ENCODE peak calls at places on chromosomes 6 and 20, in four cellular contexts. I, V, Q and D are unnamed samples.

GRCh38 chr6:80541886-80542285 is 435.4 kb downstream of the BCKDHB start:
- DNase-seq in I (no peak), V (no peak), Q (no peak), D (no peak)

GRCh38 chr6:54426995-54427394 is 118.8 kb downstream of the TINAG start:
- DNase-seq in I (no peak), V (no peak), Q (no peak), D (no peak)

GRCh38 chr20:16178671-16179070 is 394.6 kb downstream of the KIF16B start:
- DNase-seq in I (no peak), V (no peak), Q (no peak), D (no peak)

GRCh38 chr6:94570576-94570975 is 1006.8 kb upstream of the MANEA start:
- DNase-seq in I (no peak), V (no peak), Q (no peak), D (no peak)

GRCh38 chr20:9062066-9062465 is 6.8 kb upstream of the PLCB4 start:
- DNase-seq in I (no peak), V (no peak), Q (no peak), D (no peak)

GRCh38 chr20:35592339-35592960 is 23.2 kb upstream of the SPAG4 start:
- DNase-seq in I (no peak), V (no peak), Q (no peak), D (no peak)

GRCh38 chr20:1934162-1934561 is 39.0 kb downstream of the SIRPA start:
- DNase-seq in I (no peak), V (peak), Q (no peak), D (no peak)

GRCh38 chr6:127481081-127481480 is 21.9 kb upstream of the KIAA0408 start:
- DNase-seq in I (no peak), V (no peak), Q (no peak), D (no peak)

GRCh38 chr20:38147751-38148150 is 17.3 kb downstream of the TGM2 start:
- DNase-seq in I (no peak), V (no peak), Q (no peak), D (no peak)

GRCh38 chr20:48843125-48843806 is 15.5 kb upstream of the PREX1 start:
- DNase-seq in I (no peak), V (no peak), Q (no peak), D (no peak)

GRCh38 chr20:5674176-5674660 is 76.0 kb upstream of the SHLD1 start:
- DNase-seq in I (no peak), V (peak), Q (no peak), D (no peak)

GRCh38 chr6:165854863-165855593 is 192.0 kb upstream of the PDE10A start:
- DNase-seq in I (no peak), V (no peak), Q (no peak), D (no peak)

GRCh38 chr6:34671801-34672656 is 24.5 kb downstream of the ILRUN start:
- DNase-seq in I (no peak), V (peak), Q (peak), D (peak)

GRCh38 chr6:33431880-33432541 is 12.1 kb downstream of the SYNGAP1 start:
- DNase-seq in I (no peak), V (no peak), Q (no peak), D (no peak)

GRCh38 chr20:35807877-35808276 is 36.1 kb downstream of the PHF20 start:
- DNase-seq in I (no peak), V (no peak), Q (no peak), D (no peak)

GRCh38 chr20:59888050-59888449 is 45.4 kb downstream of the SYCP2 start:
- DNase-seq in I (no peak), V (no peak), Q (no peak), D (no peak)

GRCh38 chr6:1103027-1103426 is 208.9 kb upstream of the FOXQ1 start:
- DNase-seq in I (no peak), V (no peak), Q (no peak), D (no peak)

GRCh38 chr20:37904008-37904675 is 1.2 kb downstream of the VSTM2L start:
- DNase-seq in I (no peak), V (no peak), Q (no peak), D (no peak)

GRCh38 chr20:5039255-5039657 is 37.9 kb upstream of the SLC23A2 start:
- DNase-seq in I (no peak), V (no peak), Q (no peak), D (no peak)

GRCh38 chr6:159819932-159820640 is 20.0 kb downstream of the PNLDC1 start:
- DNase-seq in I (no peak), V (no peak), Q (no peak), D (no peak)

GRCh38 chr6:158763440-158764187 is 55.6 kb downstream of the EZR start:
- DNase-seq in I (no peak), V (no peak), Q (no peak), D (no peak)

GRCh38 chr6:158761746-158762145 is 57.4 kb downstream of the EZR start:
- DNase-seq in I (no peak), V (no peak), Q (no peak), D (no peak)

GRCh38 chr6:158764188-158764849 is 54.8 kb downstream of the EZR start:
- DNase-seq in I (no peak), V (no peak), Q (no peak), D (no peak)

GRCh38 chr6:158764941-158765340 is 54.2 kb downstream of the EZR start:
- DNase-seq in I (no peak), V (no peak), Q (no peak), D (no peak)

GRCh38 chr6:158762787-158763439 is 56.3 kb downstream of the EZR start:
- DNase-seq in I (no peak), V (peak), Q (no peak), D (no peak)
- TF ChIP-seq CTCF in I (no peak), V (no peak), Q (no peak), D (no peak)

GRCh38 chr6:44630125-44631028 is 242.9 kb downstream of the CDC5L start:
- DNase-seq in I (peak), V (peak), Q (no peak), D (peak)
- TF ChIP-seq CTCF in I (no peak), V (peak), Q (no peak), D (peak)

GRCh38 chr6:4128072-4128471 is 7.3 kb downstream of the ECI2 start:
- DNase-seq in I (no peak), V (no peak), Q (no peak), D (no peak)

GRCh38 chr6:4128748-4129147 is 6.6 kb downstream of the ECI2 start:
- DNase-seq in I (no peak), V (no peak), Q (no peak), D (no peak)

GRCh38 chr6:4125500-4125899 is 9.9 kb downstream of the ECI2 start:
- DNase-seq in I (no peak), V (no peak), Q (no peak), D (no peak)

GRCh38 chr6:4124361-4124760 is 11.0 kb downstream of the ECI2 start:
- DNase-seq in I (no peak), V (no peak), Q (no peak), D (no peak)

DNA sequence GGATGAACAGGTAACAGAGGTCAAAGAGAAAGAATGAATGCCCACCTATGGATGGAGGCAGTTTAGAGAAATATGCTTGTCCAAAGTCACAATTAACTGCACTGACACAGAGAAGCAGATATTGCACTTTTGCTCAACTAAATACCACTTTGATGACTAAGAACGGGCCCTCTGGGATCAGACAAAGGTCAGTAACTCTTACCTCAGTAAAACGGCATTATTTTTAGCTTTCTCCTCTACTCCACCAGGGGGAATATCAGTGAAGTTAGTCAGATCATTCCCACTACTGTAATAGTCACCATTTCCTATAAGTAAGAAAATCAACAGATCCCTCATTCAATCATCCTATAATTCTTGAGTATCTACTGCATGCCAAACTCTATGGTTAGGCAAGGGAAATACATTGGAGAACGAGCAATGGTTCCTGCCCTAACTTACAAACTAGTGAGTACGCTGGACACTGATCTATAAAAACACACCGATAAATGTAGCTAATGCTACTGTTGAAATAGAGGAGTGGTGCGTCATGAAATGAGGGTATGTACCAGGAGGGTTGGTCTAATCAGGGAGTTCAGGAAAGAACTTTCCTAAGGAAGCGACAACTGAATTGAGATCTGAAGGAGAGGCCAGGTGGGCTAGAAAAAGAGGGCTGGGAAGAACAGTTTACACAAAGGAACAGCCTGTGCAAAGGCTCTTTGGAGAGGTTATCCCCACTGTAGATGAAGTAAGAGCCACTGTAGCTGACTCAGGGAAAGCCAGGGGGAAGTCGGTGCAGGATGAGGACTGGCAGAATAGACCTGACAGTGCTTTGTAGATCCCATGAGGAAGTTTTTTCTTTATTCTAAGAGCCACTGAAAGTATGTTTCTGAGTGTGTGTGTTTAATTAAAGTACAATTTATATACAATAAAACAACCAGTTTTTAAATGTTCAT is 9.2 kb downstream of the ECI2 start:
- DNase-seq in I (no peak), V (peak), Q (no peak), D (no peak)
- TF ChIP-seq CTCF in I (no peak), V (peak), Q (no peak), D (no peak)

DNA sequence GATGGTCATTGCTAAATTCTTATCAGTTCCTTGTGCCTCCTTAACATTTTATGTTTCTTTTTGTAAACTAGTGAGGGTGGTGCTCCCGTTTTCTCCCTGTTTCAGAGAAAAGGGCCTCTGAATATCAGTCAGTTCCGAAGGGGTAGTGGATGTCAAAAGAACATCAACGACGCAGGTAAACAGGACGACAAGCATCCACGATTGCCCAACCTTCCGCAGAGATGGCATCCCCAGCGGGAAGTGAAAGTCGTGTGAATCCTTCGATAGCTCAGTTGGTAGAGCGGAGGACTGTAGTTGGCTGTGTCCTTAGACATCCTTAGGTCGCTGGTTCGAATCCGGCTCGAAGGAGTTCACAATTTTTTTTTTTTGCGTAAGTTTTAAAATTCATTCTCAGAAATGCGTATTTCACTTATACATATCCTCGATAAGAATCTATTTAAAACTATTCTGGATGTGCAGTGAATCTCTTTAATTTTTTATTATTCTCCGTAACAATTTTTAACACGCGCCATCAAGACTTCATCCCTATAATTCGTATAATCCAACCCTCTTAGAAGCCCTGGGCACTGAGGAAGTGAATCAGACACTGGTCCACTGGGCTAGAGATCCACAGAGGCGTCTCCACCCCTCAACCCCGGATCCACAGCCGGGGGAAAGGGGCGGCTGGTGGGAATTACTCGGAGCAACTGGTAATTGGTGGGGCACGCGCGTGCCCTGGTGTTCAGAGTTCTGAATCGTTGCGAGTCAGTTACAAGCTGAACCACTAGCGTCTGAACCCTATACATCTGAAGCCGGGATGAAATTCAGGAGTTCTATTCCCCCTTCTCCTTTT is 27.9 kb upstream of the ABT1 start:
- DNase-seq in I (peak), V (peak), Q (peak), D (peak)
- TF ChIP-seq CTCF in I (no peak), V (no peak), Q (no peak), D (no peak)

GRCh38 chr6:27810768-27811298 is 101.4 kb downstream of the OR2B2 start:
- DNase-seq in I (no peak), V (peak), Q (no peak), D (no peak)

GRCh38 chr6:27809067-27809938 is 102.9 kb downstream of the OR2B2 start:
- DNase-seq in I (no peak), V (no peak), Q (no peak), D (no peak)

GRCh38 chr6:27811383-27811782 is 100.8 kb downstream of the OR2B2 start:
- DNase-seq in I (no peak), V (no peak), Q (no peak), D (no peak)

GRCh38 chr6:27812078-27812804 is 100.0 kb downstream of the OR2B2 start:
- DNase-seq in I (no peak), V (no peak), Q (no peak), D (no peak)

GRCh38 chr6:27809939-27810767 is 102.0 kb downstream of the OR2B2 start:
- DNase-seq in I (peak), V (peak), Q (peak), D (peak)
- TF ChIP-seq CTCF in I (no peak), V (no peak), Q (no peak), D (no peak)